ENCODE peak calls at places on chromosomes 13 and 19, in six cellular contexts. S is endothelial cell; V is A549; G is NCI-H1417; D is CD4-positive, alpha-beta memory T cell; Q is stimulated activated CD4-positive, alpha-beta T cell treated with anti-CD3 and anti-CD28 coated beads, Interleukin-1b, Interleukin-23, amount 100 ng/mL, for 4 hours. C is an unnamed sample.

GRCh38 chr13:27311518-27312208 is 41.0 kb downstream of the RASL11A start:
- DNase-seq in S (no peak), V (no peak), G (no peak), D (no peak), Q (no peak), C (no peak)

GRCh38 chr19:35081201-35081600 is 34.4 kb upstream of the FXYD3 start:
- DNase-seq in S (no peak), V (no peak), G (no peak), D (no peak), Q (no peak), C (no peak)

GRCh38 chr13:84962849-84963248 is 836.4 kb downstream of the SLITRK6 start:
- DNase-seq in S (no peak), V (no peak), G (no peak), D (no peak), Q (no peak), C (no peak)

GRCh38 chr19:45911291-45911690 is 3.3 kb downstream of the NANOS2 start:
- DNase-seq in S (no peak), V (no peak), G (no peak), D (no peak), Q (no peak), C (no peak)

GRCh38 chr13:59623516-59623915 is 540.2 kb downstream of the DIAPH3 start:
- DNase-seq in S (no peak), V (no peak), G (peak; percentile 88), D (no peak), Q (no peak), C (no peak)

GRCh38 chr13:18962168-18962734 is 219.4 kb downstream of the TUBA3C start:
- DNase-seq in S (no peak), V (no peak), G (no peak), D (no peak), Q (no peak), C (no peak)

GRCh38 chr19:39218230-39219007 is 14.4 kb upstream of the SYCN start:
- DNase-seq in S (no peak), V (no peak), G (peak; percentile 37), D (no peak), Q (no peak), C (no peak)

GRCh38 chr13:112444001-112444311 is 67.8 kb downstream of the SPACA7 start:
- DNase-seq in S (peak; percentile 89), V (peak; percentile 38), G (peak; percentile 90), D (peak; percentile 7), Q (peak; percentile 23), C (peak; percentile 66)

GRCh38 chr13:22735381-22735995 is 445.3 kb upstream of the SGCG start:
- DNase-seq in S (no peak), V (no peak), G (no peak), D (no peak), Q (no peak), C (no peak)

GRCh38 chr19:9906475-9907087 is 29.7 kb downstream of the OLFM2 start:
- DNase-seq in S (no peak), V (no peak), G (no peak), D (no peak), Q (no peak), C (no peak)

GRCh38 chr19:27741236-27741635 is 1471.7 kb downstream of the UQCRFS1 start:
- DNase-seq in S (no peak), V (no peak), G (no peak), D (no peak), Q (no peak), C (no peak)

GRCh38 chr19:21109116-21109515 is 27.1 kb downstream of the ZNF714 start:
- DNase-seq in S (no peak), V (no peak), G (no peak), D (no peak), Q (no peak), C (no peak)

GRCh38 chr19:32718286-32718685 is 1.3 kb upstream of the TDRD12 start:
- DNase-seq in S (no peak), V (no peak), G (no peak), D (no peak), Q (no peak), C (no peak)

GRCh38 chr13:53238241-53238640 is 209.6 kb downstream of the OLFM4 start:
- DNase-seq in S (no peak), V (no peak), G (peak; percentile 68), D (no peak), Q (no peak), C (no peak)

GRCh38 chr13:107348931-107349330 is 781.0 kb upstream of the ARGLU1 start:
- DNase-seq in S (no peak), V (no peak), G (no peak), D (no peak), Q (no peak), C (no peak)

GRCh38 chr19:49272204-49272603 is 52.8 kb downstream of the SLC6A16 start:
- DNase-seq in S (no peak), V (no peak), G (no peak), D (no peak), Q (no peak), C (no peak)

GRCh38 chr19:33490041-33490451 is 31.5 kb downstream of the PEPD start:
- DNase-seq in S (no peak), V (no peak), G (no peak), D (no peak), Q (no peak), C (no peak)

GRCh38 chr19:33199441-33200265 is 5.5 kb downstream of the LRP3 start:
- DNase-seq in S (no peak), V (no peak), G (no peak), D (no peak), Q (no peak), C (no peak)

GRCh38 chr19:22052644-22053013 is 345 bp downstream of the ZNF257 start:
- DNase-seq in S (no peak), V (no peak), G (no peak), D (no peak), Q (peak; percentile 3), C (no peak)

GRCh38 chr19:49570138-49570856 is 10.1 kb downstream of the NOSIP start:
- DNase-seq in S (peak; percentile 64), V (peak; percentile 92), G (peak; percentile 82), D (peak; percentile 85), Q (peak; percentile 62), C (peak; percentile 78)

GRCh38 chr13:109677206-109677605 is 109.2 kb downstream of the IRS2 start:
- DNase-seq in S (no peak), V (no peak), G (no peak), D (no peak), Q (no peak), C (no peak)

GRCh38 chr13:39493966-39494365 is 109.0 kb downstream of the LHFPL6 start:
- DNase-seq in S (no peak), V (no peak), G (peak; percentile 33), D (no peak), Q (no peak), C (no peak)

GRCh38 chr13:97855570-97855970 is 97.9 kb upstream of the IPO5 start:
- DNase-seq in S (peak; percentile 38), V (peak; percentile 47), G (peak; percentile 89), D (peak; percentile 5), Q (peak; percentile 0), C (peak; percentile 28)

GRCh38 chr13:77980592-77980991 is 62.0 kb upstream of the EDNRB start:
- DNase-seq in S (no peak), V (no peak), G (no peak), D (no peak), Q (no peak), C (no peak)

GRCh38 chr19:3699071-3699740 is 1.1 kb downstream of the PIP5K1C start:
- DNase-seq in S (no peak), V (no peak), G (peak; percentile 46), D (peak; percentile 14), Q (no peak), C (peak; percentile 49)

GRCh38 chr13:66875264-66875663 is 354.9 kb downstream of the PCDH9 start:
- DNase-seq in S (no peak), V (no peak), G (peak; percentile 93), D (no peak), Q (no peak), C (no peak)

GRCh38 chr13:79709526-79709925 is 228.6 kb downstream of the NDFIP2 start:
- DNase-seq in S (no peak), V (no peak), G (peak; percentile 43), D (no peak), Q (no peak), C (no peak)

GRCh38 chr19:1000095-1000494 is at the start of gene GRIN3B:
- DNase-seq in S (peak; percentile 78), V (peak; percentile 80), G (peak; percentile 39), D (peak; percentile 47), Q (peak; percentile 56), C (peak; percentile 41)

GRCh38 chr19:2341247-2341705 is 12.8 kb downstream of the SPPL2B start:
- DNase-seq in S (no peak), V (no peak), G (no peak), D (no peak), Q (no peak), C (no peak)

GRCh38 chr13:44379885-44380284 is 6.3 kb downstream of the SERP2 start:
- DNase-seq in S (no peak), V (no peak), G (no peak), D (no peak), Q (no peak), C (no peak)

GRCh38 chr19:18349524-18350128 is 9.2 kb downstream of the PGPEP1 start:
- DNase-seq in S (peak; percentile 61), V (peak; percentile 69), G (peak; percentile 65), D (no peak), Q (no peak), C (peak; percentile 53)

GRCh38 chr13:30045916-30046704 is 195.7 kb upstream of the UBL3 start:
- DNase-seq in S (no peak), V (no peak), G (no peak), D (no peak), Q (no peak), C (no peak)

C was measured in DND-41.